ENCODE peak calls at places on chromosomes 1 and 21, in five cellular contexts. S, Y, K, L and Q are unnamed samples.

GRCh38 chr1:71850515-71850914 is 431.8 kb downstream of the NEGR1 start:
- DNase-seq in S (no peak), Y (no peak), K (no peak), L (no peak), Q (no peak)

GRCh38 chr1:235902638-235903542 is 36.2 kb upstream of the LYST start:
- DNase-seq in S (no peak), Y (peak; percentile 88), K (peak; percentile 78), L (peak; percentile 68), Q (no peak)

GRCh38 chr1:211923065-211923464 is 92.5 kb upstream of the LPGAT1 start:
- DNase-seq in S (no peak), Y (no peak), K (no peak), L (no peak), Q (no peak)

GRCh38 chr1:51421961-51422360 is 91.6 kb upstream of the TTC39A start:
- DNase-seq in S (peak; percentile 48), Y (peak; percentile 35), K (no peak), L (peak; percentile 31), Q (no peak)

GRCh38 chr1:227728059-227728891 is 6.8 kb downstream of the JMJD4 start:
- DNase-seq in S (peak; percentile 90), Y (peak; percentile 18), K (peak; percentile 87), L (peak; percentile 15), Q (peak; percentile 41)

GRCh38 chr1:85581138-85581801 is 709 bp downstream of the CCN1 start:
- DNase-seq in S (peak; percentile 77), Y (peak; percentile 89), K (peak; percentile 78), L (peak; percentile 53), Q (no peak)

GRCh38 chr1:46533179-46533864 is 18.1 kb downstream of the KNCN start:
- DNase-seq in S (peak; percentile 67), Y (no peak), K (no peak), L (no peak), Q (no peak)

GRCh38 chr1:24960071-24960801 is 30.2 kb upstream of the RUNX3 start:
- DNase-seq in S (no peak), Y (no peak), K (no peak), L (no peak), Q (no peak)

GRCh38 chr1:228455715-228456114 is 31.5 kb upstream of the RNF187 start:
- DNase-seq in S (no peak), Y (no peak), K (no peak), L (no peak), Q (no peak)

GRCh38 chr1:169485427-169486280 is at the start of gene SLC19A2:
- DNase-seq in S (peak; percentile 96), Y (peak; percentile 100), K (peak; percentile 100), L (peak; percentile 98), Q (peak; percentile 95)
- TF ChIP-seq CTCF in S (peak; percentile 44), Y (peak; percentile 39), K (no peak), L (peak; percentile 24), Q (no peak)

GRCh38 chr1:147156643-147157042 is 15.6 kb downstream of the PRKAB2 start:
- DNase-seq in S (no peak), Y (no peak), K (no peak), L (no peak), Q (no peak)
- TF ChIP-seq CTCF in S (no peak), Y (no peak), K (no peak), L (no peak), Q (no peak)

DNA sequence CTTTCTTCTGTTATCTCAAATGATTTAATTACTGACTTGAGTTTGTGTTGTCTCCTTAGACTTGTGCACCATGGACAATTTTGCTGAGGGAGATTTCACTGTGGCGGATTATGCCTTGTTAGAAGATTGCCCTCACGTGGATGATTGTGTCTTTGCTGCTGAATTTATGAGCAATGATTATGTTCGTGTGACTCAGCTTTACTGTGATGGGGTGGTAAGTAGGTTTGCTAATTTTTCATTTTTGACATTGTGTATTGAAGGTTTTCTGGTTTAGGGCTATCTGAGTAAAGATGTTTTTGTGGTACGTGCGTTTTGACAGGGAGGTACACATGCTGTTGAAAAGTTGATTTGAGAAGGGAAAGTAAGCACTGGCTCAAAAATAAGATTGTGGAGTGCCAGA is 14.1 kb downstream of the TTC3 start:
- DNase-seq in S (no peak), Y (peak; percentile 54), K (no peak), L (peak; percentile 54), Q (no peak)
- TF ChIP-seq CTCF in S (no peak), Y (peak; percentile 74), K (no peak), L (peak; percentile 54), Q (no peak)

GRCh38 chr1:209657918-209658317 is 5.7 kb upstream of the LAMB3 start:
- DNase-seq in S (no peak), Y (no peak), K (no peak), L (no peak), Q (no peak)
- TF ChIP-seq CTCF in S (no peak), Y (no peak), K (no peak), L (no peak), Q (no peak)

DNA sequence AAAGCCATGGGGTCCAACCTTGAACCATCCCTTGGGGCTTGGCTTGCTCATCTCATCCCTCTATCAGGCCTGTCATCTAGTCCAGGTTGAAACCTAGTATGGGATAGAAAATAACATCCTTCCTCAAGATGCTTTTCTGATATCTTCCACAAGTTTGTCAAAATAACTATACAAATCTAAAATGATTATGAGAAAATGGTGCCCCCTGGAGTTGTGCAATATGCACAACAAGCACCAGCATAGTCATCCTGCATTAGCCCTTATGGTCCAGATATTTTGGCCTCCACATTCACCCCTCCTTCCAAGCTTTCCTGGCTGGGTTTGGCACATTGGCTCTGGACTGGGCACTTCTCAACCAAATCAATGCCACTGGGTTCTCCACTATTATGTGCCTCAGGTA is 101.2 kb downstream of the TBX19 start:
- DNase-seq in S (no peak), Y (no peak), K (no peak), L (no peak), Q (no peak)
- TF ChIP-seq CTCF in S (no peak), Y (peak; percentile 28), K (no peak), L (no peak), Q (no peak)